ENCODE peak calls at places on chromosomes 4 and X, in four cellular contexts. One of them, this sample, is unnamed.

GRCh38 chr4:72031868-72032619 is at the start of gene NPFFR2:
- DNase-seq in PC-3: no peak
- DNase-seq in mammary epithelial cell: peak
- DNase-seq in foreskin fibroblast: no peak
- DNase-seq in this sample: peak

GRCh38 chr4:185123479-185123878 is 19.6 kb upstream of the SLC25A4 start:
- DNase-seq in PC-3: no peak
- DNase-seq in mammary epithelial cell: no peak
- DNase-seq in foreskin fibroblast: no peak
- DNase-seq in this sample: no peak

GRCh38 chr4:136078971-136079370 is 1453.3 kb downstream of the PCDH18 start:
- DNase-seq in PC-3: no peak
- DNase-seq in mammary epithelial cell: peak
- DNase-seq in foreskin fibroblast: peak
- DNase-seq in this sample: peak

GRCh38 chrX:24619647-24620046 is 27.5 kb downstream of the PCYT1B start:
- DNase-seq in PC-3: peak
- DNase-seq in mammary epithelial cell: peak
- DNase-seq in foreskin fibroblast: peak
- DNase-seq in this sample: peak

GRCh38 chr4:155759372-155760252 is 791 bp downstream of the GUCY1B1 start:
- DNase-seq in PC-3: peak
- DNase-seq in mammary epithelial cell: peak
- DNase-seq in foreskin fibroblast: peak
- DNase-seq in this sample: peak

GRCh38 chr4:107490116-107490515 is 229.9 kb downstream of the PAPSS1 start:
- DNase-seq in PC-3: no peak
- DNase-seq in mammary epithelial cell: no peak
- DNase-seq in foreskin fibroblast: no peak
- DNase-seq in this sample: no peak

GRCh38 chr4:112942077-112942476 is 107.4 kb upstream of the ANK2 start:
- DNase-seq in PC-3: peak
- DNase-seq in mammary epithelial cell: no peak
- DNase-seq in foreskin fibroblast: no peak
- DNase-seq in this sample: no peak

GRCh38 chr4:112604590-112604989 is 32.1 kb downstream of the ZGRF1 start:
- DNase-seq in PC-3: peak
- DNase-seq in mammary epithelial cell: peak
- DNase-seq in foreskin fibroblast: peak
- DNase-seq in this sample: peak

GRCh38 chr4:174069848-174070330 is 213.6 kb downstream of the FBXO8 start:
- DNase-seq in PC-3: no peak
- DNase-seq in mammary epithelial cell: no peak
- DNase-seq in foreskin fibroblast: no peak
- DNase-seq in this sample: no peak

DNA sequence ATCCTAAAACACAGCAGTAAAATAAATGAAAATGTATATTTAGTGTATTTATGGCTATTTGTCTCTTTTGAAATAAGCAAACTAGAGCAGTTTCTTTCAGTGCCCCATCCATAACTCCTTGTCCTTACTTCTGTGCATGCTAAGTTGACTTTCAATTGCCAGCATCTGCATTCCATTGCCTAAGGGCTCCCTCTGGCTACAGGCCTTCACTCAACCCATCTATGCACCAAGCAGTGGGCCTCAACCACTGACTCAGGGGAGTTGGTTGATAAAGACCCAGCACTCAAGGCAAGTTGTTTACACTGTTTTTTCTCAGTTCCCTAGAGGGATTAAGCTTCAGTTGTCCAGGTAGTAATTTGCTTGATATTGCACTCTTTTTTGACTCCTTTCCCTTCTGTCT is 265.7 kb downstream of the IQCM start:
- DNase-seq in PC-3: peak
- DNase-seq in mammary epithelial cell: no peak
- DNase-seq in foreskin fibroblast: no peak
- DNase-seq in this sample: peak
- TF ChIP-seq CTCF in PC-3: peak
- TF ChIP-seq CTCF in mammary epithelial cell: peak
- TF ChIP-seq CTCF in foreskin fibroblast: no peak
- TF ChIP-seq CTCF in this sample: no peak

DNA sequence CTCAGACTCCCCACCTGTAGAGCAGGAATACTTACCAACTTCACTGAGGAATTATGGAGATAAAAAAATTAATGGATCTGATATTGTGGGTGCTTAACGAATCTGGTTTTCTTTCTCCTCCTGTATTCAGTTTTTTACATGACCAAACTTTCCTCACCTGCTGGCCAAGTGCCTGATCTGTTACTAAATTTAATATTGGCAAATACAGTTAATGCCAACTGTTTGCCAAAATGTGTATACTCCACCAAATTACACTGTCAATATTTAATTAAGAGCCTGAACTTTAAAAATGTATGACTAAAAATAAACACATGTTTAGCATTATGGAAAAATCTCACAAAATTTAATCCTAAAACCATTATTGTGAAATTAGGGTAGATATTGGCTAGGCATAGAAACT is 3.3 kb downstream of the PGRMC2 start:
- DNase-seq in PC-3: peak
- DNase-seq in mammary epithelial cell: no peak
- DNase-seq in foreskin fibroblast: no peak
- DNase-seq in this sample: no peak
- H3K4me3 ChIP-seq in PC-3: peak
- H3K4me3 ChIP-seq in mammary epithelial cell: no peak
- H3K4me3 ChIP-seq in foreskin fibroblast: no peak
- H3K4me3 ChIP-seq in this sample: no peak

DNA sequence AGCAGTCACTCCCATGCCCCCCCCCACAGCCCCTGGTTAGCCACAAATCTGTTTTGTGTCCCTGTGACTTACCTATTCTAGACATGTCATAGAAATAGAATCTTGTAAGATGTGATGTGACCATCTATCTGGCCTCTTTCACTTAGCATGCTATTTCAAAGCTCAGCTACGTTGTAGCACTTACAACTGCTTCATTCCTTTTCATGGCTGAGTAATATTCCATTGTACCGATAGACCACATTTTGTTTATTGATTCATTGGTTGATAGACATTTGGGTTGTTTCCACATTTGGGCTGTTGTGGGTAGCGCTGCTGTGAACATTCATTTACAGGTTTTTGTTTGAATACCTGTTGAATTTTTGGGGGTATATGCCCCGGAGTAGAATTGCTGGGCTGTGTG is 11.5 kb downstream of the NSG1 start:
- DNase-seq in PC-3: no peak
- DNase-seq in mammary epithelial cell: no peak
- DNase-seq in foreskin fibroblast: no peak
- DNase-seq in this sample: no peak
- TF ChIP-seq CTCF in PC-3: no peak
- TF ChIP-seq CTCF in mammary epithelial cell: no peak
- TF ChIP-seq CTCF in foreskin fibroblast: no peak
- TF ChIP-seq CTCF in this sample: no peak

GRCh38 chrX:144333429-144333828 is 449.6 kb downstream of the UBE2NL start:
- DNase-seq in PC-3: no peak
- DNase-seq in mammary epithelial cell: no peak
- DNase-seq in foreskin fibroblast: no peak
- DNase-seq in this sample: no peak

GRCh38 chrX:144334577-144334976 is 450.7 kb downstream of the UBE2NL start:
- DNase-seq in PC-3: peak
- DNase-seq in mammary epithelial cell: no peak
- DNase-seq in foreskin fibroblast: no peak
- DNase-seq in this sample: no peak

DNA sequence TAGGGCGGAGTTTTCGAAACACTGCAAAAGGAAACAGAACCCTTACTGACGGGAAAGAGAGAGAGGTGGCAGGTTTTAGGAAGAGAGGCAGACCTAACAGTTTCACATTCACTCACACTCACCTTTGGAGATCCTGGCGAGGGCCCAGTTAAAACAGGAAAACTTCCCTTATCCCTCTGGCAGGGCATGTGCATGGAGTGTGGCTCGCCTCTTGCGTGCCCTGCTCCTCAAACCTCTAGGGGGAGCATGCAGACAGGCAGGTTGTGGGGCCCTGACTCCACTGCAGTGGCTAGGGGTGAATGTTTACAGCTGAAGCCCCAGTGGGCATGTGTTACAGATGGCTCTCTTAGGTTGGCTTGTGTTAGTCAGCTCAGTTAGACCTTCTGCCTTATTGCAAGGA is 451.5 kb downstream of the UBE2NL start:
- DNase-seq in PC-3: peak
- DNase-seq in mammary epithelial cell: no peak
- DNase-seq in foreskin fibroblast: no peak
- DNase-seq in this sample: no peak
- H3K4me3 ChIP-seq in PC-3: no peak
- H3K4me3 ChIP-seq in mammary epithelial cell: no peak
- H3K4me3 ChIP-seq in foreskin fibroblast: no peak
- H3K4me3 ChIP-seq in this sample: no peak

DNA sequence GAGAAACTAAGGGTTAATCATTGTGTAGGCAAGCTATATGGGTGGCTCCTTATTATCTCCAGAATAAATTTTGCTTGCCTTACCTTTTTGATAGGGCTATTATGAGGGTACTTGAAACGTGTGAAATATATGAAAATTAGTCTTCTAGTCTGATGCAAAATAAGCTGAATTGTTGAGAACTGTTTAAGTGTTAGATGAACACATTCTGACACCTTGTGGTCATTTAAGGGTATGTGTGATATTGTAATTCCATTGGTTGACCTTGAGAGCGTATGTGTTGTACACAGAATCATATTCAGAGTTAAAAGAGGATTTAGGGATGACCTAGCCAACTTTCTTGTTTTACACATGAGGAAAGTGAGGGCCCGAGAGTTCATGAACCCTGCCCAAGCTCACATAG is 44.6 kb upstream of the LINC00632 start:
- DNase-seq in PC-3: peak
- DNase-seq in mammary epithelial cell: peak
- DNase-seq in foreskin fibroblast: no peak
- DNase-seq in this sample: peak
- TF ChIP-seq CTCF in PC-3: peak
- TF ChIP-seq CTCF in mammary epithelial cell: peak
- TF ChIP-seq CTCF in foreskin fibroblast: no peak
- TF ChIP-seq CTCF in this sample: no peak

GRCh38 chrX:66677430-66677829 is 38.6 kb upstream of the EDA2R start:
- DNase-seq in PC-3: no peak
- DNase-seq in mammary epithelial cell: peak
- DNase-seq in foreskin fibroblast: peak
- DNase-seq in this sample: peak
- H3K4me3 ChIP-seq in PC-3: no peak
- H3K4me3 ChIP-seq in mammary epithelial cell: no peak
- H3K4me3 ChIP-seq in foreskin fibroblast: no peak
- H3K4me3 ChIP-seq in this sample: no peak

GRCh38 chr4:12852338-12853307 is 631.5 kb downstream of the RAB28 start:
- DNase-seq in PC-3: peak
- DNase-seq in mammary epithelial cell: peak
- DNase-seq in foreskin fibroblast: peak
- DNase-seq in this sample: peak
- TF ChIP-seq CTCF in PC-3: peak
- TF ChIP-seq CTCF in mammary epithelial cell: peak
- TF ChIP-seq CTCF in foreskin fibroblast: peak
- TF ChIP-seq CTCF in this sample: peak

DNA sequence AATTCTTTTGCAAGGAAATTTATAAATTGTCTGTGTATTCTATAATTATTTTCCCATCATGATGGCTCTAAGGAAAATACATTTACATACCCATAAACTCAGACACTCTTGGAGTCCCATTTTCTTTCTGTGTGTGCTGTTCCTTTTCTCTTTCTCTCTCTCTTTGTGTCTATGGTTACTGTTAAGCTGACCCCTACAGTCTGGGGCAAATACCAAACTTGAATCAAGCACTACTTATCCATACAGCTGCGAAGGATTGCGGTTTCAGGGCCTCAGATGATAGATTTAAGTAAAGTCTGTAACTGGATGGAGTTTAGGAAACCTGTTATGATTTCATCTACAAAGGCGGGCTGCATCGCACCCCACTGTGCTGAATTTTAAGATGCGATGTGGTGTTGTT is 150.2 kb downstream of the SHROOM3 start:
- DNase-seq in PC-3: no peak
- DNase-seq in mammary epithelial cell: no peak
- DNase-seq in foreskin fibroblast: no peak
- DNase-seq in this sample: peak
- H3K4me3 ChIP-seq in PC-3: peak
- H3K4me3 ChIP-seq in mammary epithelial cell: no peak
- H3K4me3 ChIP-seq in foreskin fibroblast: no peak
- H3K4me3 ChIP-seq in this sample: no peak

GRCh38 chr4:8547912-8548730 is 32.1 kb upstream of the GPR78 start:
- DNase-seq in PC-3: peak
- DNase-seq in mammary epithelial cell: no peak
- DNase-seq in foreskin fibroblast: no peak
- DNase-seq in this sample: no peak

GRCh38 chr4:8545439-8545765 is 34.8 kb upstream of the GPR78 start:
- DNase-seq in PC-3: no peak
- DNase-seq in mammary epithelial cell: no peak
- DNase-seq in foreskin fibroblast: no peak
- DNase-seq in this sample: no peak

GRCh38 chr4:8546766-8547107 is 33.5 kb upstream of the GPR78 start:
- DNase-seq in PC-3: no peak
- DNase-seq in mammary epithelial cell: no peak
- DNase-seq in foreskin fibroblast: no peak
- DNase-seq in this sample: no peak

GRCh38 chr4:8548731-8549351 is 31.4 kb upstream of the GPR78 start:
- DNase-seq in PC-3: peak
- DNase-seq in mammary epithelial cell: no peak
- DNase-seq in foreskin fibroblast: no peak
- DNase-seq in this sample: no peak

DNA sequence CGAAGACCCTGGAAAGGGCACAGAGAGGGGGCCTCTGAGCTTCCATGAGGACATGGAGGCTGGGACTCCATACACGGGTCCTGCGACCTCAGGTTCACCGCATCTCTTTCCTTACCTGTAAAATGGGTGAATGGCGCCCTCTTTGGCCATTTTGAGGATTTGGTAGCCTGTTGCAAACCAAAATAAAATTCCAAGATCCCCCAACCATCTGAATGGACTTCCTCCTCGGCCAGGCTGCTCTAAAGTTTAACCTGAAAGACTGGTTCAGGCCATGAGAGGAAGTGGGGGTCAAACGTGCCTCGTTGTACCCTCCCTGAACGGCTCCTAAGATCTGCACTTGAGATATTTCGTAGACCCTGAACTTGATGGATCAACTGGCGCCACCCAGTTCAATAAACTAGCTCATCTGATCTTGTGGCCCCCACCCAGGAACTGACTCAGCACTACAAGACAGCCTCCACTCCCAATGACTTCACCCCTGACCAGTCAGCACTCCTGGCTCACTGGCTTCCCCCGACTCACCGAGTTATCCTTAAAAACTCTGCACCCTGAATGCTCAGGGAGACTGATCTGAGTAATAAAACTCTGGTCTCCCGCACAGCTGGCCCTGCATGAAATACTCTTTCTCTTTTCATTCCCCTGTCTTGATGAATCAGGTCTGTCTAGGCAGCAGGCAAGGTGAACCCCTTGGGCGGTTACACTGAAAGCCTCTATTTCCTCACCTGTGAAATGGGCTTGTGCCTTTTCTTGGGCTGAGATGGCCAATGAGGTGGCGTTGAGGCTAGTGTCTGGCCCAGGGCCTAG is 32.9 kb upstream of the GPR78 start:
- DNase-seq in PC-3: peak
- DNase-seq in mammary epithelial cell: peak
- DNase-seq in foreskin fibroblast: peak
- DNase-seq in this sample: peak
- TF ChIP-seq CTCF in PC-3: peak
- TF ChIP-seq CTCF in mammary epithelial cell: peak
- TF ChIP-seq CTCF in foreskin fibroblast: peak
- TF ChIP-seq CTCF in this sample: peak